ENCODE peak calls at places on chromosomes 16 and 17, in eight cellular contexts. U, M, X, Q, I, K, L and J are unnamed samples. For H3K4me1 and H3K27me3, the result is how much of the 10 kb centered on the place peaks cover.

GRCh38 chr16:4508806-4509205 is 29.8 kb downstream of the CDIP1 start:
- DNase-seq in U (no peak), M (no peak), X (no peak), Q (no peak), I (no peak), K (no peak), L (no peak), J (no peak)

GRCh38 chr17:76014100-76014924 is 12.8 kb downstream of the EVPL start:
- DNase-seq in U (peak), M (peak), X (peak), Q (peak), I (peak), K (peak), L (peak), J (peak)

GRCh38 chr17:28426081-28426519 is 20.1 kb upstream of the SLC46A1 start:
- DNase-seq in U (peak), M (peak), X (no peak), Q (peak), I (no peak), K (no peak), L (peak), J (no peak)

GRCh38 chr16:81626181-81626674 is 152.9 kb upstream of the PLCG2 start:
- DNase-seq in U (no peak), M (no peak), X (no peak), Q (peak), I (peak), K (no peak), L (no peak), J (no peak)

GRCh38 chr17:76132574-76133338 is 8.3 kb downstream of the FOXJ1 start:
- DNase-seq in U (no peak), M (no peak), X (no peak), Q (no peak), I (no peak), K (peak), L (no peak), J (no peak)

GRCh38 chr17:82560802-82561428 is 41.4 kb downstream of the FOXK2 start:
- DNase-seq in U (no peak), M (no peak), X (no peak), Q (no peak), I (no peak), K (no peak), L (no peak), J (no peak)

GRCh38 chr16:4954714-4955113 is 3.4 kb upstream of the SEC14L5 start:
- DNase-seq in U (no peak), M (no peak), X (no peak), Q (no peak), I (peak), K (no peak), L (no peak), J (no peak)

GRCh38 chr17:8916470-8916869 is 49.0 kb upstream of the PIK3R6 start:
- DNase-seq in U (no peak), M (no peak), X (no peak), Q (no peak), I (no peak), K (no peak), L (no peak), J (no peak)

GRCh38 chr17:63082952-63083351 is 116.9 kb downstream of the TANC2 start:
- DNase-seq in U (no peak), M (peak), X (no peak), Q (peak), I (peak), K (no peak), L (peak), J (no peak)

GRCh38 chr16:71572497-71573116 is 4.3 kb downstream of the TAT start:
- DNase-seq in U (no peak), M (no peak), X (no peak), Q (no peak), I (no peak), K (no peak), L (no peak), J (no peak)

GRCh38 chr16:7577588-7577987 is 244.9 kb downstream of the RBFOX1 start:
- DNase-seq in U (no peak), M (no peak), X (no peak), Q (no peak), I (no peak), K (no peak), L (no peak), J (no peak)

GRCh38 chr17:40602445-40603443 is 37.5 kb upstream of the CCR7 start:
- DNase-seq in U (peak), M (no peak), X (peak), Q (no peak), I (no peak), K (no peak), L (peak), J (no peak)

GRCh38 chr16:87555647-87556046 is 46.7 kb upstream of the JPH3 start:
- DNase-seq in U (no peak), M (no peak), X (no peak), Q (no peak), I (no peak), K (no peak), L (no peak), J (peak)

GRCh38 chr17:32755045-32755805 is 121.7 kb downstream of the MYO1D start:
- DNase-seq in U (peak), M (peak), X (no peak), Q (peak), I (peak), K (no peak), L (peak), J (no peak)

GRCh38 chr16:29811170-29811895 is 660 bp upstream of the PRRT2 start:
- DNase-seq in U (peak), M (peak), X (peak), Q (peak), I (peak), K (peak), L (peak), J (peak)

GRCh38 chr17:9334536-9335446 is 240.8 kb downstream of the STX8 start:
- DNase-seq in U (no peak), M (no peak), X (no peak), Q (no peak), I (no peak), K (no peak), L (no peak), J (no peak)

GRCh38 chr16:4704913-4705312 is 11.6 kb downstream of the NUDT16L1 start:
- DNase-seq in U (no peak), M (no peak), X (no peak), Q (no peak), I (no peak), K (no peak), L (no peak), J (no peak)

GRCh38 chr17:33560165-33560564 is 267.1 kb upstream of the ASIC2 start:
- DNase-seq in U (no peak), M (no peak), X (no peak), Q (peak), I (peak), K (no peak), L (peak), J (no peak)

GRCh38 chr16:66515543-66516171 is 34.3 kb downstream of the TK2 start:
- DNase-seq in U (no peak), M (peak), X (no peak), Q (peak), I (peak), K (no peak), L (peak), J (no peak)

GRCh38 chr17:17957584-17957916 is 14.7 kb downstream of the TOM1L2 start:
- DNase-seq in U (no peak), M (no peak), X (no peak), Q (peak), I (no peak), K (no peak), L (no peak), J (no peak)

GRCh38 chr16:3115011-3115410 is 2.6 kb downstream of the ZNF205 start:
- DNase-seq in U (no peak), M (no peak), X (no peak), Q (no peak), I (no peak), K (no peak), L (no peak), J (peak)

GRCh38 chr17:29444589-29444988 is 54.4 kb downstream of the TAOK1 start:
- DNase-seq in U (no peak), M (no peak), X (no peak), Q (peak), I (peak), K (no peak), L (peak), J (no peak)

GRCh38 chr16:6835941-6836340 is 496.7 kb upstream of the RBFOX1 start:
- DNase-seq in U (no peak), M (no peak), X (no peak), Q (no peak), I (no peak), K (no peak), L (no peak), J (no peak)

GRCh38 chr16:56073508-56073907 is 117.8 kb upstream of the GNAO1 start:
- DNase-seq in U (no peak), M (no peak), X (no peak), Q (no peak), I (no peak), K (no peak), L (no peak), J (no peak)

GRCh38 chr17:38746893-38747384 is 1.2 kb downstream of the PCGF2 start:
- DNase-seq in U (no peak), M (no peak), X (no peak), Q (peak), I (no peak), K (no peak), L (no peak), J (peak)
- H3K4me1 ChIP-seq in U (under half), M (under half), X (under half), Q (under half), I (under half), K (half or more), L (half or more), J (under half)

DNA sequence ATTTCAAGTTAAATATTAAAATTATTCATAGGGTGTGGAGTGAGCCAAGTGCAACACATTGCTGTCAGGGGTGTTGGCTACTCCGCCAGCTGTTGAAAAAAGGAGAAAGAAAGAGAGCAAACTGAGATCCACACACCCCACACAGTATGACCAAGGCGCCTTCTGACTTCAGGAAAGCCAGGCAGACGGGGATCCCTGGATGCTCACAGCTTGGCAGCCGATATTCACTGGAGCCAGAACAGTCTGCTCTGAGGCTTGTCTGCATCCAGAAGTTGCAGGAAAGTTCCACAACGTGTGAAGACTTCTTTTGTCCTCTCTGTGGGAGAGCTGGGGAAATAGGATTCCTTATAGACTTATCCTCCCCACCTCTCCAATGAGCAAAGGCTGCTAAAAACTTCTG is 9.2 kb downstream of the CHD9NB start:
- DNase-seq in U (no peak), M (no peak), X (no peak), Q (peak), I (no peak), K (no peak), L (no peak), J (peak)
- H3K4me3 ChIP-seq in U (no peak), M (no peak), X (no peak), Q (no peak), I (no peak), K (no peak), L (peak), J (peak)

GRCh38 chr16:85935957-85936760 is 37.2 kb downstream of the IRF8 start:
- DNase-seq in U (no peak), M (no peak), X (peak), Q (no peak), I (no peak), K (no peak), L (no peak), J (no peak)
- H3K27me3 ChIP-seq in U (under half), M (under half), X (under half), Q (half or more), I (half or more), K (under half), L (under half), J (under half)

DNA sequence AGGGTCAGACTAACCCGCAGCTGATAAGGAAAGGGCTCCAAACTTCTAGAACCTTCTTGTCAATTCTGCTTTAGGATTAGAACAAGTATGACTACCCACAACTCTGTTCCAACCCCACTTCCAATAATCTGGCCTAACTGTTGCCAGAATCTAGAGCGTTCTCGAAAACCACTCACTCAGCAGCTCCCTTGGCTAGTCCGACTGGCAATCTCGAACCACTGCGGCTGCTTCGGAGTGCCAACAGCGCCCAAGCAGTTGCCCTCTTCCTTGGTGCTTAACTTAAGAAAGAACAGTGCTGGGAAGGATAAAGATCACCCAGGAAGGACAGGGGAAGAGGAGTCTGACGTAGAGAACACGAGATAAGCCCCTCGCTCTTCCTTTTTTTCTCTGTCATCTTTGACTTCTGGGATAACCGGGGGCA is 818 bp downstream of the DNAJC7 start:
- DNase-seq in U (no peak), M (peak), X (no peak), Q (peak), I (peak), K (no peak), L (peak), J (no peak)
- H3K4me1 ChIP-seq in U (under half), M (under half), X (under half), Q (under half), I (under half), K (half or more), L (under half), J (under half)

DNA sequence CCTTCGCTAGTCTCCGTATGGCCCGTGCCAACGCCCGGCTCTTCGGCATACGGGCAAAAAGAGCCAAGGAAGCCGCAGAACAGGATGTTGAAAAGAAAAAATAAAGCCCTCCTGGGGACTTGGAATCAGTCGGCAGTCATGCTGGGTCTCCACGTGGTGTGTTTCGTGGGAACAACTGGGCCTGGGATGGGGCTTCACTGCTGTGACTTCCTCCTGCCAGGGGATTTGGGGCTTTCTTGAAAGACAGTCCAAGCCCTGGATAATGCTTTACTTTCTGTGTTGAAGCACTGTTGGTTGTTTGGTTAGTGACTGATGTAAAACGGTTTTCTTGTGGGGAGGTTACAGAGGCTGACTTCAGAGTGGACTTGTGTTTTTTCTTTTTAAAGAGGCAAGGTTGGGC is 2.5 kb downstream of the RPL13 start:
- DNase-seq in U (no peak), M (no peak), X (no peak), Q (no peak), I (no peak), K (no peak), L (no peak), J (no peak)
- H3K4me3 ChIP-seq in U (no peak), M (peak), X (no peak), Q (peak), I (no peak), K (no peak), L (no peak), J (no peak)

DNA sequence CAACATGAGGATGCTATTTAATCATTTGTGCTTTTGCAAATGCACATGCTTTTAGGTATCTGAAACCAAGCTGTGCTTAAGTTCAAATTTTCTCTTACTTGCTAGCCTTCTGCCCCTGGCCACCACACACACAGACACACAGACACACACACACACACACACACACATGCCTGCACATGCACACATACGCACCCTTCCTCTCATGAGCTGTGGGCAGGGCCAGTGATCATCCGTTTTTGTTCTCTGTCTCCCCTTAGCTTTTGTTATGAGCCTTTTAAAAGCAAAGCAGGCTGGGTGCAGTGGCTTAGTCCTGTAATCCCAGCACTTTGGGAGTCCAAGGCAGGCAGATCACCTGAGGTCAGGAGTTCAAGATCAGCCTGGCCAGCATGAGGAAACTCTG is 34.2 kb downstream of the CD300LF start:
- DNase-seq in U (no peak), M (no peak), X (no peak), Q (no peak), I (no peak), K (no peak), L (no peak), J (no peak)
- H3K27me3 ChIP-seq in U (under half), M (under half), X (under half), Q (under half), I (under half), K (under half), L (under half), J (under half)